ENCODE peak calls at places on chromosomes 6 and 20, in eight cellular contexts. One of them, this sample, is unnamed.

GRCh38 chr6:26075063-26075717 is 12.0 kb upstream of the HFE start:
- DNase-seq in left ventricle myocardium inferior: no peak
- DNase-seq in adipocyte: no peak
- DNase-seq in A673: no peak
- DNase-seq in psoas muscle: no peak
- DNase-seq in cardiac muscle cell: no peak
- DNase-seq in GM23338: peak; percentile 30
- DNase-seq in fibroblast of lung: no peak
- DNase-seq in this sample: no peak

GRCh38 chr6:11202513-11203305 is 29.8 kb downstream of the NEDD9 start:
- DNase-seq in adipocyte: peak; percentile 31
- DNase-seq in left ventricle myocardium inferior: no peak
- DNase-seq in psoas muscle: no peak
- DNase-seq in A673: peak; percentile 82
- DNase-seq in fibroblast of lung: no peak
- DNase-seq in cardiac muscle cell: peak; percentile 25
- DNase-seq in GM23338: peak; percentile 70
- DNase-seq in this sample: no peak

GRCh38 chr6:3232017-3232838 is 4.8 kb upstream of the TUBB2B start:
- DNase-seq in psoas muscle: no peak
- DNase-seq in fibroblast of lung: no peak
- DNase-seq in left ventricle myocardium inferior: no peak
- DNase-seq in cardiac muscle cell: no peak
- DNase-seq in GM23338: peak; percentile 46
- DNase-seq in adipocyte: no peak
- DNase-seq in A673: no peak
- DNase-seq in this sample: no peak

GRCh38 chr6:84618836-84619235 is 145.6 kb downstream of the TBX18 start:
- DNase-seq in adipocyte: no peak
- DNase-seq in cardiac muscle cell: peak; percentile 73
- DNase-seq in GM23338: peak; percentile 62
- DNase-seq in psoas muscle: no peak
- DNase-seq in A673: peak; percentile 53
- DNase-seq in left ventricle myocardium inferior: no peak
- DNase-seq in fibroblast of lung: peak; percentile 76
- DNase-seq in this sample: no peak

GRCh38 chr6:35427851-35428321 is 24.3 kb upstream of the FANCE start:
- DNase-seq in psoas muscle: no peak
- DNase-seq in cardiac muscle cell: peak; percentile 31
- DNase-seq in fibroblast of lung: peak; percentile 87
- DNase-seq in GM23338: peak; percentile 34
- DNase-seq in adipocyte: peak; percentile 71
- DNase-seq in left ventricle myocardium inferior: no peak
- DNase-seq in A673: no peak
- DNase-seq in this sample: no peak

GRCh38 chr6:30769088-30769852 is 24.9 kb upstream of the IER3 start:
- DNase-seq in A673: peak; percentile 75
- DNase-seq in adipocyte: peak; percentile 93
- DNase-seq in psoas muscle: peak; percentile 77
- DNase-seq in GM23338: peak; percentile 66
- DNase-seq in fibroblast of lung: peak; percentile 98
- DNase-seq in left ventricle myocardium inferior: no peak
- DNase-seq in cardiac muscle cell: peak; percentile 92
- DNase-seq in this sample: no peak

GRCh38 chr6:43874814-43875590 is 105.0 kb downstream of the VEGFA start:
- DNase-seq in left ventricle myocardium inferior: no peak
- DNase-seq in cardiac muscle cell: no peak
- DNase-seq in psoas muscle: no peak
- DNase-seq in adipocyte: no peak
- DNase-seq in A673: no peak
- DNase-seq in fibroblast of lung: no peak
- DNase-seq in GM23338: no peak
- DNase-seq in this sample: no peak

GRCh38 chr6:159279790-159280277 is 110.6 kb downstream of the FNDC1 start:
- DNase-seq in psoas muscle: no peak
- DNase-seq in cardiac muscle cell: peak; percentile 58
- DNase-seq in GM23338: peak; percentile 33
- DNase-seq in left ventricle myocardium inferior: no peak
- DNase-seq in adipocyte: no peak
- DNase-seq in fibroblast of lung: peak; percentile 46
- DNase-seq in A673: no peak
- DNase-seq in this sample: no peak

DNA sequence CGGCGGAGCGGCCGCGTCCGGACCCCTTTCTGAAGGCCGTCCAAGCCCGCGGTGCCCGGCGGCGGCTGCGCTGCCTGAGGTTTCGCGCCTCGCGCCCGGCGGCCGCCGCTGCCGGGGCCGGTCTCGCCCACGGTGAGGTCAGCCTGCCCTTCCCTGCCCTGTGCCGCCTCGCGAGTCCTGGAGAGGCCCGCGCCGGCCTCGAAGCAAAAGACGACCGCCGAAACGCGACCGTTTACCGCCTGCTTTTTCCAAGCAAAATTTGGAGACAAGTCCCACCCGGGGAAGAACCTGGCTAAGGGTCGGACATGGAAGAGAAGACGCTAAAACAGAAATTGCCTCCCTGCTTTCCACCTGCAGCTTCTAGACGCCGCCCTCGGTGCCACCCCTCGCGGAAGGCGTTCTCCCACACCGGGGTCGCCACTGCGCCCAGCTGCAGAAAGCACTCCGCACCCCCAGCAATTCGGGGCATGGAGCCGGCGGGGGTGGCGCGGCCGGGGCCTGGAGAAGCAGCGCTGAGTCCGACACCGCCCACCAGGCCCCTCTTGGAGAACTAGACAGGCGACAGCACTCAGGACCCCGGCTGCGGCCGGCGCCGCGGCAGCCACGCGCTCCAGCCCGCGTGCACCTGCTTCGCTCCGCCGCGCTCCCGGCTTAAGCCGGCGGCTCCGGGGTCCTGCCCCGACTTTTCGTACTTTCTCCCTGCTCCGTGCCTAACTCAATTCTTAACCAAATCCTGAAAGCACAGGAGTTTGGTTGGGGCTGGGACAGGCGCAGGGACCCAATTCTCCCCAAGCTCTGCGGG is 11.0 kb upstream of the FOXF2 start:
- DNase-seq in adipocyte: no peak
- DNase-seq in GM23338: peak; percentile 70
- DNase-seq in cardiac muscle cell: no peak
- DNase-seq in left ventricle myocardium inferior: no peak
- DNase-seq in psoas muscle: no peak
- DNase-seq in fibroblast of lung: no peak
- DNase-seq in A673: no peak
- DNase-seq in this sample: no peak
- H3K27me3 ChIP-seq in adipocyte: peaks cover 66% of the 10 kb centered on the region
- H3K27me3 ChIP-seq in GM23338: peaks cover 100% of the 10 kb centered on the region
- H3K27me3 ChIP-seq in cardiac muscle cell: peaks cover 100% of the 10 kb centered on the region
- H3K27me3 ChIP-seq in left ventricle myocardium inferior: peaks cover 100% of the 10 kb centered on the region
- H3K27me3 ChIP-seq in psoas muscle: peaks cover 100% of the 10 kb centered on the region
- H3K27me3 ChIP-seq in fibroblast of lung: no peaks in the 10 kb centered on the region
- H3K27me3 ChIP-seq in A673: peaks cover 98% of the 10 kb centered on the region
- H3K27me3 ChIP-seq in this sample: peaks cover 97% of the 10 kb centered on the region

GRCh38 chr6:107567643-107568042 is 77.7 kb downstream of the SOBP start:
- DNase-seq in adipocyte: no peak
- DNase-seq in GM23338: no peak
- DNase-seq in cardiac muscle cell: no peak
- DNase-seq in A673: no peak
- DNase-seq in left ventricle myocardium inferior: no peak
- DNase-seq in psoas muscle: no peak
- DNase-seq in fibroblast of lung: no peak
- DNase-seq in this sample: no peak

GRCh38 chr6:107563694-107564093 is 73.8 kb downstream of the SOBP start:
- DNase-seq in GM23338: no peak
- DNase-seq in left ventricle myocardium inferior: peak; percentile 23
- DNase-seq in adipocyte: no peak
- DNase-seq in psoas muscle: no peak
- DNase-seq in cardiac muscle cell: peak; percentile 9
- DNase-seq in A673: no peak
- DNase-seq in fibroblast of lung: no peak
- DNase-seq in this sample: no peak

GRCh38 chr6:107561325-107561724 is 71.4 kb downstream of the SOBP start:
- DNase-seq in A673: no peak
- DNase-seq in fibroblast of lung: no peak
- DNase-seq in cardiac muscle cell: peak; percentile 38
- DNase-seq in psoas muscle: peak; percentile 67
- DNase-seq in adipocyte: no peak
- DNase-seq in left ventricle myocardium inferior: peak; percentile 64
- DNase-seq in GM23338: peak; percentile 31
- DNase-seq in this sample: no peak

GRCh38 chr6:107564223-107564855 is 74.4 kb downstream of the SOBP start:
- DNase-seq in psoas muscle: no peak
- DNase-seq in GM23338: no peak
- DNase-seq in fibroblast of lung: no peak
- DNase-seq in adipocyte: no peak
- DNase-seq in left ventricle myocardium inferior: no peak
- DNase-seq in A673: no peak
- DNase-seq in cardiac muscle cell: no peak
- DNase-seq in this sample: no peak

DNA sequence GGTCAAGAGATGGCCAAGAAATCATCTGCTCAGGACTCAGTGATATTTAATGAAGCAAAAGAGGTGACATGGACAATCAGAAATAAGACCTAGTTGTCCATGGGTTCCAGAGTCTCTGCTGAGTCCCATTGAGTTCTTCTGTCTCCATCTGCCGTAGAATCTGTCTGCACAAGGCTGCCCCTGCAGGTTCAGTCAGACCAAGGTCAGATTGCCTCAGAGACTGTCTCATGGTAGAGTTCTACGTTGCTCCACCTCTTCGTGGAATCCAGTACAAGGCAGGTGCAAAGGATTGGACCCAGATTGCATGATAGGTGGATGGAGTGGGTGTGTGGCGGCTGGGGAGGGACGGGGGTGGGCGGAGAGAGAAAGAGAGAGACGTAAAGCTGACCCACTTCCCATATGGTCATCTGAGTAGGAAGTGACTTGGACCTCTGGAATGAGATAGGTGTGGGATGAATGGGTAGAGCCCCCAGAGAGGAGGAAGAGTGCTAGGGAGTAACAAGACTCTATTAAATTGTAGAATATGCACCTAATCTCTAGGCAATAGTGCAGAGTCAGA is 75.3 kb downstream of the SOBP start:
- DNase-seq in cardiac muscle cell: no peak
- DNase-seq in left ventricle myocardium inferior: no peak
- DNase-seq in A673: no peak
- DNase-seq in psoas muscle: no peak
- DNase-seq in GM23338: no peak
- DNase-seq in fibroblast of lung: no peak
- DNase-seq in adipocyte: no peak
- DNase-seq in this sample: no peak
- H3K27me3 ChIP-seq in cardiac muscle cell: no peaks in the 10 kb centered on the region
- H3K27me3 ChIP-seq in left ventricle myocardium inferior: no peaks in the 10 kb centered on the region
- H3K27me3 ChIP-seq in A673: no peaks in the 10 kb centered on the region
- H3K27me3 ChIP-seq in psoas muscle: no peaks in the 10 kb centered on the region
- H3K27me3 ChIP-seq in GM23338: no peaks in the 10 kb centered on the region
- H3K27me3 ChIP-seq in fibroblast of lung: no peaks in the 10 kb centered on the region
- H3K27me3 ChIP-seq in adipocyte: no peaks in the 10 kb centered on the region
- H3K27me3 ChIP-seq in this sample: no peaks in the 10 kb centered on the region

DNA sequence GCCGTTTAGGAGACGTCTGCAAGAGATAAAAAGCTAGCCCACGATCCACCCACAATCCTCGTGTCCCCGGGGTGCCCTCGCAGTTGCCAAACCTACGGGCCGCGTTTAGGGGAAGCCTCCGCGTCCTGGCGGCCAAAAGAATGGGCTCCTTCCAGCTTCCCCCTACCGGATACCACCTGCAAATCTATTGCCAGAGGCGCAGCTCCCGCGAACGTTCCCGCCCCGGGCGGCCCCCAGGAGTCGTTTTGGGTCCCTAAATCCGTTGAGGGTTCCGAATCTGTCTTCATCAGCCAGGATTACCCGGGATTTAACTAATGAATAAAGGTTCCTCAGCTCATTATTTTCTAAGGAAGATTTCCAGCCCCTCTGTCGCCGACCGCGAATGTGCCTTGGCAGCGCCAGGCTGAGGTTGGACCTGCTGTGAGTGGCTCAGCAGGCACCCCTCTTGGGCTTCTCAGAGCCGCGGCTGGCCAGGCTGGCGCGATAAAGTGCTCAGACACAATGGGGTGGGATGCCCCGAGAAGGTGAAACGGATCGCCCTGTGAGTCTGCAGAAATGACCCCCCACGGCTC is 2.8 kb upstream of the VSX1 start:
- DNase-seq in psoas muscle: peak; percentile 51
- DNase-seq in cardiac muscle cell: no peak
- DNase-seq in GM23338: peak; percentile 72
- DNase-seq in fibroblast of lung: no peak
- DNase-seq in adipocyte: peak; percentile 9
- DNase-seq in A673: no peak
- DNase-seq in left ventricle myocardium inferior: no peak
- DNase-seq in this sample: no peak
- H3K27me3 ChIP-seq in psoas muscle: peaks cover 80% of the 10 kb centered on the region
- H3K27me3 ChIP-seq in cardiac muscle cell: peaks cover 98% of the 10 kb centered on the region
- H3K27me3 ChIP-seq in GM23338: peaks cover 85% of the 10 kb centered on the region
- H3K27me3 ChIP-seq in fibroblast of lung: peaks cover 65% of the 10 kb centered on the region
- H3K27me3 ChIP-seq in adipocyte: peaks cover 86% of the 10 kb centered on the region
- H3K27me3 ChIP-seq in A673: peaks cover 98% of the 10 kb centered on the region
- H3K27me3 ChIP-seq in left ventricle myocardium inferior: peaks cover 100% of the 10 kb centered on the region
- H3K27me3 ChIP-seq in this sample: no peaks in the 10 kb centered on the region

GRCh38 chr20:910132-910839 is 5.8 kb downstream of the ANGPT4 start:
- DNase-seq in A673: no peak
- DNase-seq in fibroblast of lung: no peak
- DNase-seq in cardiac muscle cell: peak; percentile 35
- DNase-seq in adipocyte: peak; percentile 42
- DNase-seq in psoas muscle: no peak
- DNase-seq in left ventricle myocardium inferior: no peak
- DNase-seq in GM23338: no peak
- DNase-seq in this sample: no peak

GRCh38 chr20:909641-910040 is 6.5 kb downstream of the ANGPT4 start:
- DNase-seq in left ventricle myocardium inferior: no peak
- DNase-seq in GM23338: no peak
- DNase-seq in fibroblast of lung: no peak
- DNase-seq in psoas muscle: no peak
- DNase-seq in adipocyte: no peak
- DNase-seq in A673: no peak
- DNase-seq in cardiac muscle cell: no peak
- DNase-seq in this sample: no peak

GRCh38 chr20:913306-913849 is 2.8 kb downstream of the ANGPT4 start:
- DNase-seq in A673: no peak
- DNase-seq in left ventricle myocardium inferior: no peak
- DNase-seq in cardiac muscle cell: no peak
- DNase-seq in psoas muscle: no peak
- DNase-seq in GM23338: no peak
- DNase-seq in adipocyte: no peak
- DNase-seq in fibroblast of lung: no peak
- DNase-seq in this sample: no peak

GRCh38 chr20:911882-912600 is 4.1 kb downstream of the ANGPT4 start:
- DNase-seq in adipocyte: no peak
- DNase-seq in GM23338: peak; percentile 57
- DNase-seq in A673: no peak
- DNase-seq in psoas muscle: no peak
- DNase-seq in left ventricle myocardium inferior: no peak
- DNase-seq in cardiac muscle cell: no peak
- DNase-seq in fibroblast of lung: no peak
- DNase-seq in this sample: no peak

DNA sequence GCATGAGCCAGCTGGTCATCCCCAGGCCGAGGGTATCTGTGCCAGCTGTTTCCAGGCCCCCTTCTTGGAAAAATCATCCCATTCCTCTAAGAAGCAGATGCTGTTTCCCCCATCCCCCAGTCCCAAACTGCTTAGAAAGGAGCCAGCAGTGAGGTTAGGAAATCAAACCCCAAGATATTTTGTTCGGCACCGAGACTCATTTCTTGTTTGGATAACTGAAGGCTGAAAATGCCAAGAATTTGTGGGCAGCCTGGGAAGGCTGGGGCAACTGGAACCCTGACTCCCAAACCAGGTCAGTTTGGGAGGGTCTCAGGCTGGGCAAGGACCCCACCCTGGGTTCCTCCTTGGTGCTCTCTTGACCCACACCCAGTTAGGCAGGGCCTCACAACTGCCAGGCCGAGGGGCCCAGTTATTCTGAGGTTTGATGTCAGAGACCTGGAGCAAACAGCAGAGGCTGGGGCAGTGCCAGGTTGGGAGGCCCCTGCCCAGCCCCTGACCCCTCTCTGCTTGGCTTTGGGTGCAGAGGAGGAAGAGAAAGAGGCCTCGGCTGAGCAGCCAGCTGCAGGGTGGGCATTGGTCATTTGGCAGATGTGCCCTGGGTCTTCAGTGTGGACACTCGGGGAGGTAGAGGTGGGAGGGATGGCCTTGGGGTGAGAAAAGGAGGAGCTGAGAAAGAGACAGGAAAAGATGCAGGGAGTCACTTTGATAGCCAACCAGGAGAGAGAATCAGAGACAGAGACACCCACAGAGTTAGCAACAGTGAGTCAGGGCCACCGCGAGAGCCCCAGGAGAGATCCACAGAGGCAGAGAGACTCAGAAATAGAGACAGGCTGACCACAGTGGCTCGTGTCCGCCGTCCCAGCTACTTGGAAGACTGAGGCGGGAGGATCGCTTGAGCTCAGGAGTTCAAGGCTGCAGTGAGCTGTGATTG is 5.0 kb downstream of the ANGPT4 start:
- DNase-seq in GM23338: no peak
- DNase-seq in adipocyte: peak; percentile 67
- DNase-seq in psoas muscle: peak; percentile 79
- DNase-seq in A673: no peak
- DNase-seq in cardiac muscle cell: peak; percentile 59
- DNase-seq in fibroblast of lung: peak; percentile 19
- DNase-seq in left ventricle myocardium inferior: no peak
- DNase-seq in this sample: no peak
- H3K27me3 ChIP-seq in GM23338: no peaks in the 10 kb centered on the region
- H3K27me3 ChIP-seq in adipocyte: no peaks in the 10 kb centered on the region
- H3K27me3 ChIP-seq in psoas muscle: no peaks in the 10 kb centered on the region
- H3K27me3 ChIP-seq in A673: peaks cover 4% of the 10 kb centered on the region
- H3K27me3 ChIP-seq in cardiac muscle cell: no peaks in the 10 kb centered on the region
- H3K27me3 ChIP-seq in fibroblast of lung: no peaks in the 10 kb centered on the region
- H3K27me3 ChIP-seq in left ventricle myocardium inferior: peaks cover 61% of the 10 kb centered on the region
- H3K27me3 ChIP-seq in this sample: peaks cover 12% of the 10 kb centered on the region